ENCODE peak calls at places on chromosomes 5 and 9, in seven cellular contexts. One of them, this sample, is unnamed.

GRCh38 chr5:132655821-132656773 is 1.9 kb upstream of the IL13 start:
- DNase-seq in upper lobe of right lung: no peak
- DNase-seq in Karpas-422: no peak
- DNase-seq in neural progenitor cell: peak; percentile 63
- DNase-seq in aorta: no peak
- DNase-seq in uterus: no peak
- DNase-seq in effector memory CD4-positive, alpha-beta T cell: no peak
- DNase-seq in this sample: no peak

GRCh38 chr9:115373000-115373709 is 255.2 kb upstream of the TNC start:
- DNase-seq in upper lobe of right lung: no peak
- DNase-seq in Karpas-422: no peak
- DNase-seq in neural progenitor cell: no peak
- DNase-seq in aorta: no peak
- DNase-seq in uterus: no peak
- DNase-seq in effector memory CD4-positive, alpha-beta T cell: no peak
- DNase-seq in this sample: no peak

GRCh38 chr9:110641350-110641749 is 27.2 kb upstream of the MUSK start:
- DNase-seq in upper lobe of right lung: no peak
- DNase-seq in Karpas-422: no peak
- DNase-seq in neural progenitor cell: no peak
- DNase-seq in aorta: no peak
- DNase-seq in uterus: no peak
- DNase-seq in effector memory CD4-positive, alpha-beta T cell: no peak
- DNase-seq in this sample: no peak

GRCh38 chr5:1176473-1177391 is 24.7 kb upstream of the SLC6A19 start:
- DNase-seq in upper lobe of right lung: no peak
- DNase-seq in Karpas-422: peak; percentile 59
- DNase-seq in neural progenitor cell: peak; percentile 40
- DNase-seq in aorta: peak; percentile 35
- DNase-seq in uterus: no peak
- DNase-seq in effector memory CD4-positive, alpha-beta T cell: no peak
- DNase-seq in this sample: no peak

GRCh38 chr9:89442981-89443817 is 54.7 kb downstream of the SEMA4D start:
- DNase-seq in upper lobe of right lung: no peak
- DNase-seq in Karpas-422: no peak
- DNase-seq in neural progenitor cell: no peak
- DNase-seq in aorta: no peak
- DNase-seq in uterus: no peak
- DNase-seq in effector memory CD4-positive, alpha-beta T cell: no peak
- DNase-seq in this sample: no peak

GRCh38 chr5:65833780-65834179 is 92.6 kb upstream of the ERBIN start:
- DNase-seq in upper lobe of right lung: no peak
- DNase-seq in Karpas-422: no peak
- DNase-seq in neural progenitor cell: no peak
- DNase-seq in aorta: no peak
- DNase-seq in uterus: no peak
- DNase-seq in effector memory CD4-positive, alpha-beta T cell: no peak
- DNase-seq in this sample: no peak

GRCh38 chr9:124202447-124202971 is 55.2 kb upstream of the NEK6 start:
- DNase-seq in upper lobe of right lung: peak; percentile 84
- DNase-seq in Karpas-422: peak; percentile 98
- DNase-seq in neural progenitor cell: no peak
- DNase-seq in aorta: peak; percentile 84
- DNase-seq in uterus: no peak
- DNase-seq in effector memory CD4-positive, alpha-beta T cell: peak; percentile 4
- DNase-seq in this sample: peak; percentile 82

GRCh38 chr5:39194466-39195136 is 24.8 kb downstream of the FYB1 start:
- DNase-seq in upper lobe of right lung: no peak
- DNase-seq in Karpas-422: no peak
- DNase-seq in neural progenitor cell: no peak
- DNase-seq in aorta: no peak
- DNase-seq in uterus: no peak
- DNase-seq in effector memory CD4-positive, alpha-beta T cell: no peak
- DNase-seq in this sample: no peak

GRCh38 chr5:134371834-134372340 is 518 bp downstream of the UBE2B start:
- DNase-seq in upper lobe of right lung: peak; percentile 77
- DNase-seq in Karpas-422: peak; percentile 68
- DNase-seq in neural progenitor cell: peak; percentile 88
- DNase-seq in aorta: peak; percentile 77
- DNase-seq in uterus: peak; percentile 36
- DNase-seq in effector memory CD4-positive, alpha-beta T cell: peak; percentile 6
- DNase-seq in this sample: peak; percentile 48

GRCh38 chr5:74367931-74368330 is 272.6 kb downstream of the ENC1 start:
- DNase-seq in upper lobe of right lung: no peak
- DNase-seq in Karpas-422: no peak
- DNase-seq in neural progenitor cell: no peak
- DNase-seq in aorta: no peak
- DNase-seq in uterus: no peak
- DNase-seq in effector memory CD4-positive, alpha-beta T cell: no peak
- DNase-seq in this sample: no peak

GRCh38 chr5:88729476-88730182 is 153.4 kb downstream of the MEF2C start:
- DNase-seq in upper lobe of right lung: no peak
- DNase-seq in Karpas-422: peak; percentile 94
- DNase-seq in neural progenitor cell: peak; percentile 84
- DNase-seq in aorta: peak; percentile 55
- DNase-seq in uterus: peak; percentile 80
- DNase-seq in effector memory CD4-positive, alpha-beta T cell: no peak
- DNase-seq in this sample: peak; percentile 55

GRCh38 chr5:33736510-33736909 is 155.3 kb downstream of the ADAMTS12 start:
- DNase-seq in upper lobe of right lung: no peak
- DNase-seq in Karpas-422: no peak
- DNase-seq in neural progenitor cell: no peak
- DNase-seq in aorta: no peak
- DNase-seq in uterus: no peak
- DNase-seq in effector memory CD4-positive, alpha-beta T cell: no peak
- DNase-seq in this sample: no peak

GRCh38 chr9:96156578-96156977 is 145.4 kb downstream of the HSD17B3 start:
- DNase-seq in upper lobe of right lung: no peak
- DNase-seq in Karpas-422: no peak
- DNase-seq in neural progenitor cell: peak; percentile 24
- DNase-seq in aorta: no peak
- DNase-seq in uterus: no peak
- DNase-seq in effector memory CD4-positive, alpha-beta T cell: no peak
- DNase-seq in this sample: no peak

GRCh38 chr5:43294226-43294625 is 19.0 kb downstream of the HMGCS1 start:
- DNase-seq in upper lobe of right lung: no peak
- DNase-seq in Karpas-422: no peak
- DNase-seq in neural progenitor cell: no peak
- DNase-seq in aorta: no peak
- DNase-seq in uterus: no peak
- DNase-seq in effector memory CD4-positive, alpha-beta T cell: no peak
- DNase-seq in this sample: no peak

GRCh38 chr5:125634242-125634835 is 788.9 kb upstream of the GRAMD2B start:
- DNase-seq in upper lobe of right lung: no peak
- DNase-seq in Karpas-422: no peak
- DNase-seq in neural progenitor cell: no peak
- DNase-seq in aorta: no peak
- DNase-seq in uterus: no peak
- DNase-seq in effector memory CD4-positive, alpha-beta T cell: no peak
- DNase-seq in this sample: no peak

GRCh38 chr9:108956098-108956533 is 21.9 kb downstream of the ABITRAM start:
- DNase-seq in upper lobe of right lung: no peak
- DNase-seq in Karpas-422: no peak
- DNase-seq in neural progenitor cell: no peak
- DNase-seq in aorta: no peak
- DNase-seq in uterus: no peak
- DNase-seq in effector memory CD4-positive, alpha-beta T cell: no peak
- DNase-seq in this sample: no peak

GRCh38 chr9:126637002-126637849 is 23.5 kb downstream of the LMX1B start:
- DNase-seq in upper lobe of right lung: no peak
- DNase-seq in Karpas-422: no peak
- DNase-seq in neural progenitor cell: no peak
- DNase-seq in aorta: no peak
- DNase-seq in uterus: no peak
- DNase-seq in effector memory CD4-positive, alpha-beta T cell: peak; percentile 16
- DNase-seq in this sample: no peak

GRCh38 chr5:76690704-76691469 is 25.0 kb upstream of the F2R start:
- DNase-seq in upper lobe of right lung: no peak
- DNase-seq in Karpas-422: no peak
- DNase-seq in neural progenitor cell: no peak
- DNase-seq in aorta: no peak
- DNase-seq in uterus: no peak
- DNase-seq in effector memory CD4-positive, alpha-beta T cell: no peak
- DNase-seq in this sample: no peak

GRCh38 chr5:103561670-103562069 is 919 bp downstream of the NUDT12 start:
- DNase-seq in upper lobe of right lung: no peak
- DNase-seq in Karpas-422: no peak
- DNase-seq in neural progenitor cell: no peak
- DNase-seq in aorta: no peak
- DNase-seq in uterus: no peak
- DNase-seq in effector memory CD4-positive, alpha-beta T cell: no peak
- DNase-seq in this sample: no peak

GRCh38 chr9:120730661-120731514 is 16.6 kb upstream of the MEGF9 start:
- DNase-seq in upper lobe of right lung: peak; percentile 80
- DNase-seq in Karpas-422: peak; percentile 98
- DNase-seq in neural progenitor cell: peak; percentile 75
- DNase-seq in aorta: peak; percentile 74
- DNase-seq in uterus: no peak
- DNase-seq in effector memory CD4-positive, alpha-beta T cell: no peak
- DNase-seq in this sample: no peak

DNA sequence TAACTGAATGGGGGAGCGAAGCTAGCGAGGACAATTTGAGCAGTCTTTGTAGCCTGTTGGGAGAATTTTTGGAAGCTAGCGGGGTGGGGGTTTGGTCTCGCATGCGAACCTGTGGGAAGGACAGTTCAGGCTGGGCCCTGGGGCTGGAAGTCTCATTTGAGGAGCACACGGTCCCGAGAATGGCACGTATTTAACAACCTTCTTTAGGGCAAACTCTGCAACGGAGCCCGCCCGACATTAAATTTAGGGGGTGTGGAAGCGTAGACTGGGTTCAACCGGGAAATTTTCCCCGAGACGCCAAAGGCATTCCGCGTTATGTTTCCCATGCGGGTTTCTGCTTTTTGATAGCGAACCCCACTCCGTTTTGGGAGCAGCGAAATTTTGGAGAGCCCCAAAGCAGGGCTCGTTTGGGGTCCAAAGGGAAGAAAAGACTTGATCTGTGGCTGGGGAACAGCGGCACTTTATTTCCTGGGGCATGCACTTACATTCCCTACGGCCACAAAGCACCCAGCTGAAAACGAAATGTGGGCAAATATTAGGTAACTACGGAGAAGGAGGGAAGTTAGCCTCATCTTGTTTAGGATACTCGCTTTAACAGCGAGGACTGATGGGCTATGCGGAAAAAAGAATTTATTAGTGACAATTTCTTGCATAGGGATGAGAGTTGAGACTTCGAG is 35.3 kb upstream of the NFIB start:
- DNase-seq in upper lobe of right lung: no peak
- DNase-seq in Karpas-422: no peak
- DNase-seq in neural progenitor cell: peak; percentile 49
- DNase-seq in aorta: no peak
- DNase-seq in uterus: no peak
- DNase-seq in effector memory CD4-positive, alpha-beta T cell: no peak
- DNase-seq in this sample: no peak
- H3K27me3 ChIP-seq in upper lobe of right lung: peaks cover 50% of the 10 kb centered on the region
- H3K27me3 ChIP-seq in Karpas-422: no peaks in the 10 kb centered on the region
- H3K27me3 ChIP-seq in neural progenitor cell: peaks cover 99% of the 10 kb centered on the region
- H3K27me3 ChIP-seq in aorta: no peaks in the 10 kb centered on the region
- H3K27me3 ChIP-seq in uterus: peaks cover 20% of the 10 kb centered on the region
- H3K27me3 ChIP-seq in effector memory CD4-positive, alpha-beta T cell: peaks cover 28% of the 10 kb centered on the region
- H3K27me3 ChIP-seq in this sample: no peaks in the 10 kb centered on the region

GRCh38 chr5:17080361-17080760 is 137.1 kb upstream of the BASP1 start:
- DNase-seq in upper lobe of right lung: no peak
- DNase-seq in Karpas-422: no peak
- DNase-seq in neural progenitor cell: no peak
- DNase-seq in aorta: no peak
- DNase-seq in uterus: no peak
- DNase-seq in effector memory CD4-positive, alpha-beta T cell: no peak
- DNase-seq in this sample: no peak
- H3K27me3 ChIP-seq in upper lobe of right lung: no peaks in the 10 kb centered on the region
- H3K27me3 ChIP-seq in Karpas-422: no peaks in the 10 kb centered on the region
- H3K27me3 ChIP-seq in neural progenitor cell: no peaks in the 10 kb centered on the region
- H3K27me3 ChIP-seq in aorta: no peaks in the 10 kb centered on the region
- H3K27me3 ChIP-seq in uterus: no peaks in the 10 kb centered on the region
- H3K27me3 ChIP-seq in effector memory CD4-positive, alpha-beta T cell: no peaks in the 10 kb centered on the region
- H3K27me3 ChIP-seq in this sample: no peaks in the 10 kb centered on the region

GRCh38 chr9:4862506-4863250 is 69.9 kb downstream of the RCL1 start:
- DNase-seq in upper lobe of right lung: no peak
- DNase-seq in Karpas-422: no peak
- DNase-seq in neural progenitor cell: no peak
- DNase-seq in aorta: no peak
- DNase-seq in uterus: peak; percentile 29
- DNase-seq in effector memory CD4-positive, alpha-beta T cell: no peak
- DNase-seq in this sample: no peak

GRCh38 chr9:4865685-4866084 is 72.9 kb downstream of the RCL1 start:
- DNase-seq in upper lobe of right lung: no peak
- DNase-seq in Karpas-422: no peak
- DNase-seq in neural progenitor cell: no peak
- DNase-seq in aorta: no peak
- DNase-seq in uterus: no peak
- DNase-seq in effector memory CD4-positive, alpha-beta T cell: no peak
- DNase-seq in this sample: no peak

GRCh38 chr9:4864234-4864661 is 71.5 kb downstream of the RCL1 start:
- DNase-seq in upper lobe of right lung: peak; percentile 65
- DNase-seq in Karpas-422: no peak
- DNase-seq in neural progenitor cell: no peak
- DNase-seq in aorta: no peak
- DNase-seq in uterus: no peak
- DNase-seq in effector memory CD4-positive, alpha-beta T cell: no peak
- DNase-seq in this sample: no peak

GRCh38 chr9:4864698-4865097 is 72.0 kb downstream of the RCL1 start:
- DNase-seq in upper lobe of right lung: no peak
- DNase-seq in Karpas-422: no peak
- DNase-seq in neural progenitor cell: no peak
- DNase-seq in aorta: no peak
- DNase-seq in uterus: no peak
- DNase-seq in effector memory CD4-positive, alpha-beta T cell: no peak
- DNase-seq in this sample: no peak

DNA sequence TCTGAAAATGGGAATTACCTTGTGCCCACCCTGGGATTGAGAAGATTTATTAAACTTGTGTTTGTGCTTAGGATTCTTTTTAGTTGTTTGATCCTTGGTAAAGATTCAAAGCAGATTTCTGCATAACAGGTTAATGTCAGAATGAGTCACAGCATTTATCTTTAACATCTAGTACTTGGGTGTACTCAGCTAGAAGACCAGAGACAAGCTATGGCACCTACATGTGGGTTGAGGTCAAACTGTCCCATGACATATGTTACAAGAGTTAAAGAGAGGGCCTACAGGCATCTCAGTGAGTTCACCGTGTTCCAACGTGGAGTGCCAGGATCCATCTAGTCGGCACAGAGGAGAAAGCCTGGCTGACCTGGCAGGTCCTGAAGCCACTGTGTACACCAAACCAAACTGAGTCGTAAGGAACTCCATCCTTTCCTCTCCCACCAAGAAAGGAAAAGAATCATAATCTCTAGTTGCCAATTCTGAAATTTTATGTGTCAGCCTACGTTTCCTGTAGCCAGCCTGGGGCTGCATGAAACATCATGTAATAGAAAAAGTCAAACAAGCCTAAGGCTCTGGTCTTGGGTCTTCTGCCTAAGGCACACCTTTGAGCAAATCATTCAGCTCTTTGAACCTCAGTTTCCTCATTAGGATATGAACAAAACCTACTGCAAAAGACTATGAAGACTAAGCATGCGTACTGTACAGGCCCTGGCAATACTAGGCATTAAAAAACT is 73.7 kb downstream of the RCL1 start:
- DNase-seq in upper lobe of right lung: no peak
- DNase-seq in Karpas-422: no peak
- DNase-seq in neural progenitor cell: no peak
- DNase-seq in aorta: no peak
- DNase-seq in uterus: no peak
- DNase-seq in effector memory CD4-positive, alpha-beta T cell: no peak
- DNase-seq in this sample: no peak
- H3K27me3 ChIP-seq in upper lobe of right lung: no peaks in the 10 kb centered on the region
- H3K27me3 ChIP-seq in Karpas-422: no peaks in the 10 kb centered on the region
- H3K27me3 ChIP-seq in neural progenitor cell: no peaks in the 10 kb centered on the region
- H3K27me3 ChIP-seq in aorta: no peaks in the 10 kb centered on the region
- H3K27me3 ChIP-seq in uterus: no peaks in the 10 kb centered on the region
- H3K27me3 ChIP-seq in effector memory CD4-positive, alpha-beta T cell: no peaks in the 10 kb centered on the region
- H3K27me3 ChIP-seq in this sample: no peaks in the 10 kb centered on the region

GRCh38 chr5:73233461-73234151 is 60.6 kb downstream of the TMEM174 start:
- DNase-seq in upper lobe of right lung: no peak
- DNase-seq in Karpas-422: no peak
- DNase-seq in neural progenitor cell: peak; percentile 93
- DNase-seq in aorta: peak; percentile 45
- DNase-seq in uterus: no peak
- DNase-seq in effector memory CD4-positive, alpha-beta T cell: no peak
- DNase-seq in this sample: no peak
- H3K27me3 ChIP-seq in upper lobe of right lung: peaks cover 95% of the 10 kb centered on the region
- H3K27me3 ChIP-seq in Karpas-422: no peaks in the 10 kb centered on the region
- H3K27me3 ChIP-seq in neural progenitor cell: peaks cover 99% of the 10 kb centered on the region
- H3K27me3 ChIP-seq in aorta: peaks cover under 1% of the 10 kb centered on the region
- H3K27me3 ChIP-seq in uterus: peaks cover 46% of the 10 kb centered on the region
- H3K27me3 ChIP-seq in effector memory CD4-positive, alpha-beta T cell: peaks cover 54% of the 10 kb centered on the region
- H3K27me3 ChIP-seq in this sample: no peaks in the 10 kb centered on the region